ENCODE peak calls at places on chromosomes 12 and 14, in eight cellular contexts. V is foreskin fibroblast, M is choroid plexus epithelial cell, H is AG04450, P is GM12865, B is thoracic aorta, E is heart left ventricle, L is GM10248. I is an unnamed sample.

GRCh38 chr14:105709281-105710118 is 183.1 kb downstream of the TMEM121 start:
- DNase-seq in P (no peak), B (no peak), E (no peak), M (no peak), H (no peak), V (no peak), L (no peak), I (no peak)

GRCh38 chr12:7853557-7853956 is 19.2 kb downstream of the SLC2A14 start:
- DNase-seq in H (no peak), P (no peak), M (no peak), V (no peak), L (no peak), E (no peak), B (no peak), I (no peak)

GRCh38 chr12:71584356-71584755 is 79.3 kb downstream of the ZFC3H1 start:
- DNase-seq in B (no peak), L (no peak), P (no peak), E (no peak), H (no peak), M (no peak), V (no peak), I (no peak)

GRCh38 chr12:127284021-127284420 is 982.9 kb upstream of the TMEM132C start:
- DNase-seq in V (peak), H (no peak), P (no peak), M (peak), E (no peak), L (no peak), B (no peak), I (no peak)

GRCh38 chr14:37246427-37246829 is 48.7 kb downstream of the MIPOL1 start:
- DNase-seq in B (no peak), E (no peak), P (peak), H (peak), L (peak), M (peak), V (peak), I (no peak)

GRCh38 chr14:75654127-75654732 is 6.4 kb downstream of the ERG28 start:
- DNase-seq in H (no peak), B (no peak), M (peak), V (peak), P (peak), E (peak), L (peak), I (peak)

GRCh38 chr14:92439551-92440344 is 73.8 kb upstream of the RIN3 start:
- DNase-seq in P (peak), H (no peak), L (no peak), E (peak), B (no peak), M (no peak), V (no peak), I (no peak)

GRCh38 chr12:106736051-106736957 is 38.2 kb upstream of the RIC8B start:
- DNase-seq in B (no peak), L (no peak), H (no peak), E (no peak), P (peak), V (no peak), M (peak), I (no peak)

GRCh38 chr14:99742074-99742473 is 51.1 kb upstream of the EML1 start:
- DNase-seq in B (no peak), H (no peak), P (no peak), V (no peak), E (no peak), L (no peak), M (no peak), I (no peak)

GRCh38 chr12:122976648-122976975 is 1.6 kb downstream of the OGFOD2 start:
- DNase-seq in M (no peak), B (no peak), V (no peak), H (no peak), E (no peak), P (no peak), L (no peak), I (no peak)

GRCh38 chr14:53462931-53463778 is 310.0 kb upstream of the DDHD1 start:
- DNase-seq in V (no peak), E (no peak), B (no peak), M (no peak), P (no peak), H (no peak), L (no peak), I (no peak)

GRCh38 chr14:74503256-74503972 is 9.8 kb downstream of the ISCA2 start:
- DNase-seq in M (no peak), V (no peak), H (no peak), L (no peak), B (no peak), E (no peak), P (no peak), I (no peak)

GRCh38 chr12:53998174-53998899 is 1.6 kb upstream of the HOXC9 start:
- DNase-seq in M (no peak), L (no peak), E (no peak), H (no peak), V (no peak), B (no peak), P (no peak), I (no peak)

DNA sequence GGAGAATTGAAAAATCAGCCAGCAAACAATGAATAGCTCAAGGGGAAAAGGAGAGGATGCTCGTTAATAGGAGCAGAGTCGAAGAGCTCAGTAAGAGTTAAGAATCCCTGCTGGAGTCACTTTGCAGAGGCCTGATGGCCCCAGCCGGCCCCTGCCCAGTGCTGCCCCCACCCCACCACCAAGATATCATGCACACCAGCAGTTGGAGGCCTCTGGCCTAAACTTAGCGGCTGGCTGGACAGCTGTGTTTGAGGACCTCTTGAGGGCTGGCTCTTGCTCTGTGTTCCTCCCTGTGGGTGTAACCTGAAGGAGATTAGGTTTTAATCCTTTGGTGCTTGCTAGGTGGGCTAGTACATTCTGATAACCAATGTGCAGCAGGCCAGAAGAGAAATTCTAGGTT is 142.0 kb downstream of the PLXNC1 start:
- DNase-seq in L (no peak), P (no peak), H (no peak), V (no peak), B (no peak), E (no peak), M (no peak), I (no peak)
- TF ChIP-seq CTCF in L (no peak), P (no peak), H (no peak), V (no peak), B (no peak), E (no peak), M (peak), I (no peak)

GRCh38 chr14:86961106-86961716 is 1031.8 kb downstream of the GALC start:
- DNase-seq in P (peak), E (no peak), L (no peak), H (no peak), B (no peak), M (no peak), V (no peak), I (no peak)
- TF ChIP-seq CTCF in P (peak), E (no peak), L (no peak), H (peak), B (no peak), M (no peak), V (peak), I (no peak)

DNA sequence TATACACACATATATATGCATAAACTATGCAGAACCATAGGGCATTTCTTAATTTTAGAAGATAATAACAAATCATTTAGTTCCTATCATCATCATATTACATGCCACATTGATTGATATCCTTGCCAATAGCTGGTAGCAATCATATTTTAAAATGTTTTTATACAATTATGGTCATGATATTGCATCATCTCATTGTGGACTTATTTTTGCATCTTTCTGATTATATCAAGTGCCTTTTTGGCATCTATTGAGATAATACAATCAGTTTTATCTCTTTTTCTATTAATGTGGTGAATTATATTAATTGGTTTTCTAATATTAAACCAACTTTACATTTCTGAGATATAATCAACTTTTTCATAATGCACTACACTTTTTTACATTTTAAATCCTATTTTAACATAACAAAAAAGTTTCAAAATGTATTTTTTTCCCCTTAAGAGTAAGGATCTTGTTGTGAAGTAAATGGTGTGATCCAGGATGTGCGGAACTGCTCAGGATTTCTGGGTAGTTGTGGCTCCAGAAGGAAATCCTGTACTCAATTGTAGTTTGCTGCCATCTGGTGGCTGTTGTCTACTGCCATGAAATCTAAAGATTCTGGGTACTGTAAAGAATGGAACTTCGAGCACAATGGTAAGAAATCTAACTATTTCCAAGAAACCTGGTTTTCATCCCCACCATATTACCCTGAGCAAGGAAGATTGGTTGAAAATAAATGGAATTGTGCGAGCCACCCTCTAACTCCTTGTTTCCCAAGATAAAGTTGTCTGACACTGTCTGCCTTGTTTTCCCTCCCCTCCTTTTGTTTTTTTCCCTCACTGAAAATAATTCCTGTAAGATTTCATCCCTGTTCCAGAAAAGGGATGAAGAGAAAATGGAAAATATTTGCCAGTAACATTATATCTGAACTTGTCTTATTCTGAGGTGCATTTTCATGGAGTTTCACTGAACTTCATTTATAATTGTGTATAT is 17.0 kb downstream of the OR9K2 start:
- DNase-seq in B (no peak), M (peak), V (peak), H (no peak), L (peak), E (no peak), P (peak), I (no peak)
- TF ChIP-seq CTCF in B (peak), M (peak), V (peak), H (peak), L (peak), E (peak), P (peak), I (no peak)

GRCh38 chr14:88232783-88233182 is 90.3 kb downstream of the KCNK10 start:
- DNase-seq in L (no peak), E (no peak), M (no peak), V (no peak), P (no peak), B (no peak), H (no peak), I (no peak)

GRCh38 chr14:88231626-88232025 is 91.4 kb downstream of the KCNK10 start:
- DNase-seq in P (no peak), M (no peak), L (no peak), V (no peak), E (no peak), B (no peak), H (no peak), I (no peak)

GRCh38 chr14:88234442-88234841 is 88.6 kb downstream of the KCNK10 start:
- DNase-seq in E (no peak), M (no peak), H (no peak), P (no peak), V (no peak), B (no peak), L (no peak), I (no peak)

GRCh38 chr14:88229428-88229827 is 93.6 kb downstream of the KCNK10 start:
- DNase-seq in V (no peak), P (no peak), E (no peak), B (no peak), H (no peak), L (no peak), M (no peak), I (no peak)

GRCh38 chr14:88233915-88234314 is 89.2 kb downstream of the KCNK10 start:
- DNase-seq in L (no peak), M (peak), E (no peak), P (peak), V (no peak), B (no peak), H (no peak), I (no peak)
- TF ChIP-seq CTCF in L (peak), M (no peak), E (no peak), P (peak), V (no peak), B (no peak), H (peak), I (no peak)